ENCODE peak calls at places on chromosomes 16 and 17, in four cellular contexts. K is hepatocyte, Z is neural progenitor cell, N is fibroblast of lung. Y is an unnamed sample.

GRCh38 chr16:84175351-84176081 is 11.3 kb downstream of the TAF1C start:
- DNase-seq in K (peak; percentile 80), Z (peak; percentile 79), N (peak; percentile 41), Y (peak; percentile 77)

GRCh38 chr16:1530883-1531637 is 2.4 kb upstream of the TMEM204 start:
- DNase-seq in K (peak; percentile 69), Z (no peak), N (peak; percentile 44), Y (no peak)

GRCh38 chr16:80376941-80377340 is 163.9 kb upstream of the DYNLRB2 start:
- DNase-seq in K (no peak), Z (no peak), N (no peak), Y (no peak)

GRCh38 chr16:9756434-9756833 is 425.8 kb downstream of the GRIN2A start:
- DNase-seq in K (no peak), Z (no peak), N (no peak), Y (no peak)

GRCh38 chr16:30061195-30061554 is 4.4 kb upstream of the ALDOA start:
- DNase-seq in K (no peak), Z (no peak), N (no peak), Y (no peak)

GRCh38 chr16:85517780-85518179 is 95.3 kb upstream of the GSE1 start:
- DNase-seq in K (no peak), Z (no peak), N (no peak), Y (no peak)

GRCh38 chr17:63446218-63446980 is at the start of gene CYB561:
- DNase-seq in K (peak; percentile 88), Z (peak; percentile 82), N (peak; percentile 59), Y (peak; percentile 74)

GRCh38 chr17:13393841-13394710 is 207.7 kb downstream of the HS3ST3A1 start:
- DNase-seq in K (no peak), Z (no peak), N (peak; percentile 82), Y (no peak)

GRCh38 chr17:45345554-45346254 is 28.9 kb upstream of the MAP3K14 start:
- DNase-seq in K (peak; percentile 72), Z (no peak), N (peak; percentile 98), Y (peak; percentile 93)

DNA sequence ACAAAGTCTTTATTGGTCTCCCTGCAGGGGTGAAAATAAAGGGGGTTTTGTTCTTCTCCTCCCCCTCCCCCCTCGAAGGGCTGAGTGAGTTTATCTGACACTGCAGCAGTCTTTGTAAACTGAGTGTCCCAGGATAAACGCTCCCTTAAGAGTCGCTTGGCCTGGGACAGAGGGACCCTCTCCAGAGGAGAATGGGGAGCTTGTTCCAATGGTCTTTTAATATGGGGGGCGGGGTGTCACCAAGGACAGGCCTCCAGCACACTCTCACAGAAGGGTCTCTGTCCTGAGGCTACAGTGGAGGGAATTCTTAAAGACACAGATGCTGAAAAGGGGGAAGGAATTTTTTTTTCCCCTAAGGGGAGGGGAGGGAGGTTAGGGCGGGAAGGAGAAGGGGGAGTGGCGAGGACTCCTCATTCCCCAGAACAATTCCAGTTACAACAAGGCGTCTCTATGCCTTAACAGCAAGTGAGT is 455.5 kb downstream of the SOX9 start:
- DNase-seq in K (no peak), Z (peak; percentile 78), N (no peak), Y (no peak)
- H3K4me1 ChIP-seq in K (peaks cover 17% of the 10 kb centered on the region), Z (peaks cover 37% of the 10 kb centered on the region), N (no peaks in the 10 kb centered on the region), Y (no peaks in the 10 kb centered on the region)

GRCh38 chr17:22267019-22267418 is 574.7 kb downstream of the KCNJ18 start:
- DNase-seq in K (no peak), Z (no peak), N (no peak), Y (no peak)
- H3K9me3 ChIP-seq in K (peaks cover 11% of the 10 kb centered on the region), Z (peaks cover 38% of the 10 kb centered on the region), N (no peaks in the 10 kb centered on the region), Y (peaks cover 36% of the 10 kb centered on the region)

GRCh38 chr16:57478396-57479024 is 7.8 kb downstream of the DOK4 start:
- DNase-seq in K (no peak), Z (no peak), N (no peak), Y (no peak)

GRCh38 chr16:57477531-57478202 is 8.6 kb downstream of the DOK4 start:
- DNase-seq in K (no peak), Z (peak; percentile 56), N (no peak), Y (no peak)

GRCh38 chr16:57474671-57475661 is 11.3 kb downstream of the DOK4 start:
- DNase-seq in K (no peak), Z (no peak), N (no peak), Y (no peak)

GRCh38 chr16:57475711-57476339 is 10.5 kb downstream of the DOK4 start:
- DNase-seq in K (peak; percentile 78), Z (peak; percentile 89), N (peak; percentile 17), Y (peak; percentile 49)

DNA sequence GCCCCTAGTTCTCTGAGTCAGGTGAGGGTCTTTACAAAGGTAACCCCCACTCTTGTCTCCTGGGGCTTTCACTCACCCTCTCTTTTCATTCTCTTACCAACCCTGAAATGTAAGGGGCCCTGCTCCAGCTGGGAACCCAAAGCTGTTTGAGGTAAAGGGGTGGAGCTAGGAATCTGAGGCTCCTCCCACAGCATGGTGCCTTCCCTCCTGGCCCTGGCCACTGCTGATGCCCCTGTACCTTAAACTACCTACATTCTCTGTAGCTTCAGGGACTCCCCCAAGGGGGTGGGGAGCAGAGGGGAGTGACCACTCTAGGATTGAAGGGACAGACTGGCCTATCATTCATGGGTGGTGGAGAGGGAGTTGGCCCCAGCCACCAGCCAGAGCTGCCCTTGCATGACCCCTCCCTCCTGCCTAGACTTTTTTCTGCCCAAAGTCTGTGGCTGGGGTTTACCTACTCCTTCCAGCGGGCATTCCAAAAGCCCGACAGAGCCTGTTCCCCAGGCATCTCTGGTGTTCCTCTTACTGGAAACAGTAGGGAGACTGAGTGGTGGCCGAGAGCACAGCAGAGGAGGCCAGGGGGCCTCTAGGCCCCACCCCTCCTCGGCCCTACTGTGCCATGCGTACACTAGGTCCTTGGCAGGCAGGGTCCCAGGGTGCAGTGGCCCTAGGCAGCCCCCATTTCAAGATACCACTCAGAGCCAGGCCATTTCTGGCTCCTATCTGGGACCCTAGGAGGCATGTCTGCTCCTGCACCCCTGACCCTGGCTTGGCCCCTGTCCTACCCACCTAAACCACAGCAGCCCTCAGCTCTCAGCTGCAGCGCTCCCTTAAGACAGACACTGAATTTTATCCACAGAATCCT is 9.5 kb downstream of the DOK4 start:
- DNase-seq in K (no peak), Z (no peak), N (no peak), Y (no peak)
- H3K4me1 ChIP-seq in K (peaks cover 62% of the 10 kb centered on the region), Z (peaks cover 48% of the 10 kb centered on the region), N (peaks cover 16% of the 10 kb centered on the region), Y (peaks cover 26% of the 10 kb centered on the region)

DNA sequence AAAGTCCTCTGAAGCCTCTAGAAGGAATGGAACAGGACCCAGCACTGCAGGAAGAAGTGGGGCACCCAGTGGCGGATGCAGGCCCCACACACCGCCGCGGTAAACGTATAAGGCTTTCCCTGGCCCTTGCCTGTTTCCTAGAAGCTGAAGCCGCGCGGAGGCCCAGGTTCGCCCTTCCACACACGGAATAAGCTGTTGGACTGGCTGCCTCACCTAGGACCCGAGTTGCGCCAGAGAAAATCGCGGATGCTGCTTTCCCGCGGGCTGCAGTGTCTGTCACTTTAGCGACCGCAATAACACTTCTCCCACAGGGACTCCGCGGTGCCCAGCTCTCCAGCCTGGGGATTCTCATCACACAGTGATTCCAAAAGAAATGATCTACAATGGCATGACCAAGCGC is 1736.9 kb downstream of the TP53TG3F start:
- DNase-seq in K (no peak), Z (no peak), N (no peak), Y (no peak)
- H3K9me3 ChIP-seq in K (no peaks in the 10 kb centered on the region), Z (peaks cover 21% of the 10 kb centered on the region), N (no peaks in the 10 kb centered on the region), Y (peaks cover 31% of the 10 kb centered on the region)

GRCh38 chr17:75753514-75754377 is 11.2 kb downstream of the GALK1 start:
- DNase-seq in K (peak; percentile 87), Z (peak; percentile 89), N (peak; percentile 62), Y (peak; percentile 86)

GRCh38 chr17:75751676-75752404 is 13.2 kb downstream of the GALK1 start:
- DNase-seq in K (no peak), Z (no peak), N (no peak), Y (no peak)

GRCh38 chr17:75752405-75753192 is 12.4 kb downstream of the GALK1 start:
- DNase-seq in K (no peak), Z (no peak), N (no peak), Y (no peak)

GRCh38 chr17:75754378-75755204 is 10.4 kb downstream of the GALK1 start:
- DNase-seq in K (no peak), Z (no peak), N (no peak), Y (no peak)

DNA sequence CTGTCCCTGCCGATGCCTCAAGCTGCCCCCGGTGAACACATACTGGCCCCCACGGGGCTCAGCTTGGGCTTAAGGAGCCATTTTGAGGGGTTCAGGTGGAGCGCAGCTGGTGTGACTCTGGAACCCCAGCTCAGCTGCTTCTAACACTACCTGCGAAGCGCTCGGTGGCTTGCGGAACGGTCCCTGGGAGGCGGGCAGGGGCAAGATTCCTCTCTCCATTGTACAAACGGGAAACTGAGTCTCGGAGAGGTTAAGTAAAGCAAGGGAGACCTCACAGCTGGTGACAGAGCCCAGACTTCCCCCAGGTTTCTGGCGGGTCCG is 11.8 kb downstream of the GALK1 start:
- DNase-seq in K (no peak), Z (no peak), N (no peak), Y (no peak)
- H3K4me1 ChIP-seq in K (peaks cover 14% of the 10 kb centered on the region), Z (peaks cover 9% of the 10 kb centered on the region), N (peaks cover 2% of the 10 kb centered on the region), Y (peaks cover 5% of the 10 kb centered on the region)

DNA sequence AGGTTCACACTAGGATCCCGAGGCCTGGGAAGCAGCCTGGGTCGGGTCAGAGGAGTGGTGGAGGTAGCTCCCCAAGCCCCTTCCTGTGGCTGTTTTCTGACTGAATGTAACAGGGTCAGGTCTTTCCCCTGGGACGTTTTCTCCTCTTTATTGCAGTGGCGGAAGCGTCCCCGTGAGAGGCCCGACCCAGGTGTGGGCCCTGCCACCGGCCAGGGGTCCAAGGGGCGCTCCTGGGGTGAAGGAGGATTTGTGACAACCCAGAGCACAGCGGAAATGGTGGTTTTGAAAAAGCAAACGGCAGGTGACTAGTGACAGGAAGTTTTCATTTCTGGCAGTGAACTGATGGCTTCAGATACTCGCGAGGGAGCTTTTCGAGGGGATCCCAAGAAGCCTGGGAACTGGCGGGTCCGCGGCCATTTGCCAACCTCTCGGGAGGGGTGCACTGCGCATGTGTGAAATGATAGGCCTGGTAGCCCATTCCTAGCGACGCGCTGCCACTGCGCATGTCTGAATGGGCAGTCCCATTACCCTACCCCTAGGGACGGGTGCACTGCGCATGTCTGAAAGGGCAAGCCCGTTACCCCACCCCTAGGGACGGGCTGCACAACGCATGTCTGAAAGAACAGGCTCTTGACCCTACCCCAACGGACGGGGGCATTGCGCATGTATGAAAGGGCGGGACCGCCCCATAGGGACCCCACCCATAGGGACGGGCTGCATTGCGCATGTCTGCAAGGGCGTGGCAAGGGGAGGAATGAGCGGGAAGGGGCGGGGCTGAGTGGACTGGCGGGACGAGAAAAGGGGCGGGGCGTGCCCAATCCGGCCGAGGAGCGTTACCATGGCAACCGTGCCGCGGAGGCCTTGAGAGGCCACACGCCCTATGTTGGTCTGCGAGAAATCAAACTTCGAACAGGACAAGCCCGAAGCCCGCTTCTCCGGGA is 1747.9 kb downstream of the TP53TG3F start:
- DNase-seq in K (no peak), Z (no peak), N (no peak), Y (no peak)
- H3K9me3 ChIP-seq in K (no peaks in the 10 kb centered on the region), Z (peaks cover 10% of the 10 kb centered on the region), N (no peaks in the 10 kb centered on the region), Y (peaks cover 28% of the 10 kb centered on the region)

GRCh38 chr17:41690497-41690896 is 1.8 kb downstream of the EIF1 start:
- DNase-seq in K (no peak), Z (no peak), N (no peak), Y (no peak)
- H3K4me1 ChIP-seq in K (peaks cover 17% of the 10 kb centered on the region), Z (peaks cover 14% of the 10 kb centered on the region), N (peaks cover 8% of the 10 kb centered on the region), Y (peaks cover 13% of the 10 kb centered on the region)

Y was measured in A673.